ENCODE peak calls at places on chromosome 16, in eight cellular contexts. N is cardiac muscle cell, X is tibial nerve, L is endothelial cell, G is tibial artery, K is A673, C is mucosa of descending colon, U is brain microvascular endothelial cell. A is an unnamed sample.

GRCh38 chr16:22014271-22014873 is 6.5 kb downstream of the MOSMO start:
- DNase-seq in N (no peak), X (no peak), L (no peak), G (no peak), K (no peak), C (no peak), U (no peak), A (no peak)

GRCh38 chr16:54176376-54176901 is 110.1 kb downstream of the IRX3 start:
- DNase-seq in N (peak), X (no peak), L (no peak), G (no peak), K (no peak), C (peak), U (no peak), A (no peak)

GRCh38 chr16:16019488-16019887 is 70.1 kb downstream of the ABCC1 start:
- DNase-seq in N (no peak), X (no peak), L (no peak), G (no peak), K (peak), C (no peak), U (peak), A (no peak)

GRCh38 chr16:16933861-16934260 is 536.9 kb downstream of the XYLT1 start:
- DNase-seq in N (no peak), X (no peak), L (no peak), G (no peak), K (no peak), C (no peak), U (no peak), A (no peak)

GRCh38 chr16:58741166-58741565 is 7.0 kb upstream of the GOT2 start:
- DNase-seq in N (no peak), X (no peak), L (no peak), G (no peak), K (no peak), C (peak), U (no peak), A (no peak)

GRCh38 chr16:71726491-71727319 is 2.2 kb upstream of the PHLPP2 start:
- DNase-seq in N (no peak), X (no peak), L (no peak), G (no peak), K (no peak), C (peak), U (no peak), A (no peak)

GRCh38 chr16:4410335-4411075 is 5.9 kb downstream of the CORO7 start:
- DNase-seq in N (no peak), X (peak), L (no peak), G (no peak), K (no peak), C (peak), U (peak), A (no peak)

GRCh38 chr16:30518552-30518951 is 7.8 kb downstream of the ZNF768 start:
- DNase-seq in N (no peak), X (no peak), L (no peak), G (no peak), K (no peak), C (no peak), U (no peak), A (no peak)

GRCh38 chr16:4064950-4065352 is 51.3 kb downstream of the ADCY9 start:
- DNase-seq in N (no peak), X (no peak), L (no peak), G (no peak), K (no peak), C (no peak), U (no peak), A (no peak)

GRCh38 chr16:84143081-84143480 is 1.9 kb downstream of the HSDL1 start:
- DNase-seq in N (no peak), X (no peak), L (no peak), G (no peak), K (no peak), C (no peak), U (no peak), A (no peak)

GRCh38 chr16:11681526-11681925 is 13.3 kb downstream of the SNN start:
- DNase-seq in N (no peak), X (no peak), L (no peak), G (no peak), K (no peak), C (no peak), U (no peak), A (no peak)

GRCh38 chr16:78505544-78506371 is 406.3 kb downstream of the WWOX start:
- DNase-seq in N (no peak), X (peak), L (no peak), G (peak), K (no peak), C (peak), U (peak), A (peak)
- TF ChIP-seq CTCF in N (peak), X (peak), L (no peak), G (peak), K (no peak), C (no peak), U (peak), A (no peak)

GRCh38 chr16:86819523-86819887 is 241.2 kb downstream of the FOXL1 start:
- DNase-seq in N (no peak), X (no peak), L (no peak), G (no peak), K (no peak), C (no peak), U (no peak), A (no peak)
- TF ChIP-seq CTCF in N (peak), X (no peak), L (no peak), G (no peak), K (no peak), C (no peak), U (peak), A (peak)

DNA sequence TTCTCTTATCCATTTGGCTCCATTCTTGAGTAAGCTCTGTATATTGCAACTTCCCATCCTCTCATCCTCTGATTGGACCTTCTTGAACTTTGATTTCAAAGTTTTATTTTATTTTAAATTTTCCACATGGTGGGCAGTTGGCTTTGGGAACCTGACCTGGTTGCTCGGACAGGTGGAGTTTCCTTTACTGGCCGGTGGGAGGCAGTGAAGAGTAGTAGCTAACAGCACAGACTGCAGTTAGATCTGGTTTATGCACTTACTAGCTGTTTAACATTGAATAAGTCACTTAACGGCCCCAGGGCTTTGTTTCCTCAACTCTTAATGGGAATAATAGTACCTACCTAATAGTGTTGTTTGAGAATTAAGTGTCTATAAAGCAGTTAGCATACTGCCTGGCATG is 92.8 kb downstream of the GPR139 start:
- DNase-seq in N (peak), X (no peak), L (peak), G (no peak), K (peak), C (peak), U (no peak), A (no peak)
- TF ChIP-seq CTCF in N (peak), X (no peak), L (peak), G (no peak), K (peak), C (no peak), U (peak), A (peak)

GRCh38 chr16:61332461-61332860 is 703.8 kb downstream of the CDH8 start:
- DNase-seq in N (no peak), X (no peak), L (no peak), G (no peak), K (no peak), C (no peak), U (no peak), A (no peak)
- TF ChIP-seq CTCF in N (no peak), X (no peak), L (no peak), G (no peak), K (no peak), C (no peak), U (no peak), A (no peak)

GRCh38 chr16:13426279-13426678 is 493.7 kb upstream of the ERCC4 start:
- DNase-seq in N (no peak), X (no peak), L (no peak), G (no peak), K (no peak), C (no peak), U (no peak), A (no peak)
- TF ChIP-seq CTCF in N (no peak), X (no peak), L (no peak), G (no peak), K (no peak), C (no peak), U (peak), A (no peak)

DNA sequence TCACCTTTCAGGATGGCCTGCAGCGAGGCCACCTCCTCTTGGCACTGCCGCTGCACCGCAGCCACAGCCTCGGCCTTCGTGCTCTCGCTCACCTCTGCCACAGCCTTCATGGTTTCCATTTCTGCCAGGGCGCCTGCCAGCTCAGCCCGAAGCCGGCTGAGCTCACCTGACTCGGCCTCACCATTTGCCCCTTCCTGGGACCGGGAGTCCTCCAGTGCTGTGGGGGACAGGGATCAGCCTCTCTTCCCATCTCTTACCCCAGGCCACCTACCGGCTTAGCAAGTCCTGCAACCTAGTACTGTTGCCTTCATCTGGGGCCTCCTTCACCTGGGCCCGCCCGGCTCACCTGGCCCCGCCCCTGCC is 658 bp downstream of the RABEP2 start:
- DNase-seq in N (no peak), X (no peak), L (no peak), G (no peak), K (no peak), C (no peak), U (no peak), A (no peak)
- TF ChIP-seq CTCF in N (no peak), X (no peak), L (no peak), G (no peak), K (no peak), C (no peak), U (no peak), A (no peak)

GRCh38 chr16:85612191-85612800 is 826 bp upstream of the GSE1 start:
- DNase-seq in N (peak), X (peak), L (no peak), G (peak), K (peak), C (peak), U (peak), A (no peak)
- TF ChIP-seq CTCF in N (no peak), X (no peak), L (no peak), G (peak), K (no peak), C (no peak), U (no peak), A (no peak)

GRCh38 chr16:50842013-50842505 is 100.2 kb downstream of the CYLD start:
- DNase-seq in N (no peak), X (no peak), L (no peak), G (no peak), K (no peak), C (no peak), U (no peak), A (no peak)
- TF ChIP-seq CTCF in N (no peak), X (no peak), L (no peak), G (no peak), K (no peak), C (no peak), U (no peak), A (no peak)

GRCh38 chr16:80972611-80973010 is 34.1 kb downstream of the CMC2 start:
- DNase-seq in N (no peak), X (no peak), L (no peak), G (no peak), K (no peak), C (no peak), U (no peak), A (no peak)

GRCh38 chr16:80976946-80977345 is 29.7 kb downstream of the CMC2 start:
- DNase-seq in N (no peak), X (no peak), L (no peak), G (no peak), K (no peak), C (no peak), U (no peak), A (no peak)

GRCh38 chr16:80971814-80972213 is 34.9 kb downstream of the CMC2 start:
- DNase-seq in N (no peak), X (no peak), L (no peak), G (no peak), K (no peak), C (no peak), U (no peak), A (no peak)

GRCh38 chr16:80973991-80974390 is 32.7 kb downstream of the CMC2 start:
- DNase-seq in N (no peak), X (no peak), L (no peak), G (no peak), K (no peak), C (no peak), U (no peak), A (no peak)

GRCh38 chr16:80974649-80975376 is 31.9 kb downstream of the CMC2 start:
- DNase-seq in N (peak), X (no peak), L (no peak), G (no peak), K (peak), C (no peak), U (no peak), A (no peak)
- TF ChIP-seq CTCF in N (peak), X (no peak), L (peak), G (no peak), K (peak), C (no peak), U (peak), A (peak)

A was measured in mesothelial cell of epicardium.